ENCODE peak calls at places on chromosomes 7 and 10, in four cellular contexts. K is RWPE1, A is HFFc6, N is HFF-Myc. G is an unnamed sample.

GRCh38 chr10:97069576-97070362 is 116.0 kb downstream of the SLIT1 start:
- DNase-seq in K (peak; percentile 64), A (peak; percentile 8), N (peak; percentile 17), G (peak; percentile 41)

GRCh38 chr10:79081353-79082034 is 12.7 kb downstream of the ZMIZ1 start:
- DNase-seq in K (no peak), A (peak; percentile 95), N (peak; percentile 73), G (peak; percentile 83)

GRCh38 chr7:36207451-36208291 is 54.6 kb downstream of the EEPD1 start:
- DNase-seq in K (peak; percentile 44), A (peak; percentile 75), N (no peak), G (peak; percentile 92)

GRCh38 chr10:28838908-28839307 is 161.6 kb downstream of the BAMBI start:
- DNase-seq in K (no peak), A (no peak), N (no peak), G (no peak)

GRCh38 chr7:64045301-64046040 is at the start of gene ZNF727:
- DNase-seq in K (no peak), A (no peak), N (no peak), G (no peak)

GRCh38 chr10:99775850-99776249 is 6.6 kb upstream of the ABCC2 start:
- DNase-seq in K (peak; percentile 91), A (peak; percentile 90), N (no peak), G (peak; percentile 92)

GRCh38 chr10:107442035-107442505 is 277.6 kb upstream of the SORCS1 start:
- DNase-seq in K (peak; percentile 36), A (no peak), N (no peak), G (peak; percentile 86)

GRCh38 chr7:55770778-55771177 is 91.8 kb downstream of the SEPTIN14 start:
- DNase-seq in K (no peak), A (no peak), N (no peak), G (no peak)

GRCh38 chr10:5633166-5633565 is 33.2 kb downstream of the ASB13 start:
- DNase-seq in K (no peak), A (no peak), N (no peak), G (no peak)

GRCh38 chr10:17162828-17163227 is 33.2 kb upstream of the CUBN start:
- DNase-seq in K (no peak), A (no peak), N (no peak), G (no peak)

GRCh38 chr10:2714597-2714996 is 352.8 kb upstream of the PFKP start:
- DNase-seq in K (no peak), A (no peak), N (no peak), G (no peak)

GRCh38 chr10:76308946-76309529 is 877.6 kb downstream of the LRMDA start:
- DNase-seq in K (no peak), A (no peak), N (no peak), G (no peak)

GRCh38 chr7:36473454-36474282 is 84.0 kb downstream of the ANLN start:
- DNase-seq in K (peak; percentile 51), A (no peak), N (no peak), G (no peak)

GRCh38 chr7:23514755-23515154 is 17.0 kb downstream of the TRA2A start:
- DNase-seq in K (no peak), A (no peak), N (no peak), G (no peak)

GRCh38 chr10:63240807-63241206 is 107.7 kb downstream of the NRBF2 start:
- DNase-seq in K (no peak), A (no peak), N (no peak), G (no peak)

GRCh38 chr10:11050301-11051000 is 32.8 kb downstream of the CELF2 start:
- DNase-seq in K (no peak), A (no peak), N (no peak), G (no peak)

GRCh38 chr10:99964791-99965190 is 45.0 kb downstream of the DNMBP start:
- DNase-seq in K (no peak), A (peak; percentile 30), N (no peak), G (peak; percentile 55)

GRCh38 chr10:99975942-99976809 is 33.6 kb downstream of the DNMBP start:
- DNase-seq in K (no peak), A (no peak), N (peak; percentile 74), G (peak; percentile 74)

GRCh38 chr10:70602665-70603438 is at the start of gene PRF1:
- DNase-seq in K (no peak), A (no peak), N (no peak), G (no peak)

GRCh38 chr7:138881578-138882188 is 83.7 kb upstream of the ATP6V0A4 start:
- DNase-seq in K (no peak), A (no peak), N (no peak), G (no peak)

GRCh38 chr10:114869500-114869899 is 47.9 kb downstream of the FHIP2A start:
- DNase-seq in K (peak; percentile 60), A (peak; percentile 73), N (peak; percentile 38), G (peak; percentile 81)

GRCh38 chr7:34039033-34039432 is 133.7 kb downstream of the BMPER start:
- DNase-seq in K (no peak), A (no peak), N (no peak), G (no peak)

GRCh38 chr10:84198206-84198915 is 4.0 kb downstream of the CDHR1 start:
- DNase-seq in K (no peak), A (no peak), N (no peak), G (no peak)

GRCh38 chr10:97302088-97302791 is 9.8 kb upstream of the ARHGAP19 start:
- DNase-seq in K (no peak), A (no peak), N (no peak), G (no peak)

GRCh38 chr10:125092564-125093031 is 67.8 kb downstream of the CTBP2 start:
- DNase-seq in K (no peak), A (no peak), N (no peak), G (no peak)

GRCh38 chr7:132145466-132145865 is 430.8 kb downstream of the PLXNA4 start:
- DNase-seq in K (peak; percentile 87), A (peak; percentile 85), N (no peak), G (peak; percentile 64)

GRCh38 chr10:111429288-111430028 is 352.6 kb downstream of the ADRA2A start:
- DNase-seq in K (no peak), A (no peak), N (no peak), G (no peak)

GRCh38 chr7:53431901-53432300 is 396.5 kb downstream of the POM121L12 start:
- DNase-seq in K (no peak), A (no peak), N (no peak), G (no peak)

GRCh38 chr7:36216063-36216684 is 63.1 kb downstream of the EEPD1 start:
- DNase-seq in K (no peak), A (peak; percentile 43), N (no peak), G (peak; percentile 59)

GRCh38 chr7:154913645-154914579 is 89.0 kb downstream of the PAXIP1 start:
- DNase-seq in K (peak; percentile 60), A (peak; percentile 60), N (peak; percentile 21), G (peak; percentile 30)

GRCh38 chr7:2259480-2259879 is 17.5 kb downstream of the NUDT1 start:
- DNase-seq in K (no peak), A (no peak), N (no peak), G (no peak)

GRCh38 chr7:12199363-12199762 is 11.7 kb upstream of the TMEM106B start:
- DNase-seq in K (peak; percentile 4), A (no peak), N (no peak), G (peak; percentile 63)